ENCODE peak calls at places on chromosome 11, in four cellular contexts. Y, A, C and J are unnamed samples.

GRCh38 chr11:93225642-93226041 is 27.9 kb upstream of the SLC36A4 start:
- DNase-seq in A (no peak), C (peak), Y (no peak), J (peak)

GRCh38 chr11:113587318-113587739 is 112.1 kb upstream of the DRD2 start:
- DNase-seq in A (no peak), C (peak), Y (peak), J (peak)

GRCh38 chr11:33656768-33657167 is 43.9 kb downstream of the C11orf91 start:
- DNase-seq in C (no peak), Y (no peak), A (no peak), J (no peak)

GRCh38 chr11:66225054-66225453 is 43.4 kb upstream of the RAB1B start:
- DNase-seq in C (no peak), Y (no peak), A (no peak), J (no peak)

GRCh38 chr11:11966826-11967668 is 41.4 kb downstream of the DKK3 start:
- DNase-seq in A (peak), Y (peak), C (peak), J (peak)

GRCh38 chr11:20154381-20154780 is 5.9 kb downstream of the DBX1 start:
- DNase-seq in C (no peak), Y (no peak), A (no peak), J (peak)

GRCh38 chr11:8056810-8057463 is 24.1 kb upstream of the TUB start:
- DNase-seq in A (no peak), Y (no peak), C (peak), J (peak)

GRCh38 chr11:18752502-18752901 is 26.5 kb upstream of the IGSF22 start:
- DNase-seq in A (no peak), C (no peak), Y (no peak), J (no peak)

GRCh38 chr11:109728056-109728455 is 306.1 kb downstream of the C11orf87 start:
- DNase-seq in Y (no peak), C (no peak), A (no peak), J (no peak)